ENCODE peak calls at places on chromosomes 13 and 19, in four cellular contexts. V, F, P and M are unnamed samples.
A peak's percentile ranks its signal among the peaks of the same experiment; 100 is the strongest.

GRCh38 chr13:35475960-35476943 is at the start of gene MAB21L1:
- DNase-seq in V (peak; percentile 21), F (peak; percentile 6), P (peak; percentile 50), M (no peak)

GRCh38 chr13:65868106-65868505 is 1362.0 kb downstream of the PCDH9 start:
- DNase-seq in V (no peak), F (no peak), P (no peak), M (no peak)

GRCh38 chr13:31209172-31209818 is 9.5 kb downstream of the B3GLCT start:
- DNase-seq in V (peak; percentile 67), F (no peak), P (peak; percentile 55), M (peak; percentile 50)

GRCh38 chr19:41808663-41809566 is 12.5 kb downstream of the CEACAM3 start:
- DNase-seq in V (no peak), F (no peak), P (no peak), M (no peak)

GRCh38 chr19:11821474-11821873 is 7.4 kb downstream of the ZNF440 start:
- DNase-seq in V (peak; percentile 50), F (no peak), P (no peak), M (no peak)

GRCh38 chr19:47107201-47107952 is 6.2 kb downstream of the ZC3H4 start:
- DNase-seq in V (no peak), F (peak; percentile 58), P (no peak), M (no peak)

GRCh38 chr13:23288564-23288963 is 107.8 kb downstream of the SGCG start:
- DNase-seq in V (peak; percentile 16), F (no peak), P (no peak), M (no peak)

GRCh38 chr19:15260939-15261338 is 28.7 kb upstream of the EPHX3 start:
- DNase-seq in V (peak; percentile 33), F (no peak), P (no peak), M (no peak)

GRCh38 chr19:33879818-33880575 is 83.3 kb downstream of the KCTD15 start:
- DNase-seq in V (no peak), F (no peak), P (no peak), M (no peak)

GRCh38 chr13:64052526-64052925 is 2636.9 kb upstream of the PCDH20 start:
- DNase-seq in V (no peak), F (no peak), P (no peak), M (no peak)

GRCh38 chr13:46267166-46267565 is 55.4 kb downstream of the LRRC63 start:
- DNase-seq in V (no peak), F (no peak), P (no peak), M (no peak)

GRCh38 chr13:110661256-110661655 is 44.7 kb downstream of the CARS2 start:
- DNase-seq in V (no peak), F (no peak), P (no peak), M (no peak)

GRCh38 chr13:50124536-50125305 is 109.5 kb downstream of the KCNRG start:
- DNase-seq in V (peak; percentile 57), F (peak; percentile 95), P (peak; percentile 41), M (no peak)

GRCh38 chr19:4083677-4084546 is 17.2 kb upstream of the ZBTB7A start:
- DNase-seq in V (no peak), F (peak; percentile 74), P (no peak), M (no peak)

GRCh38 chr19:37329686-37330085 is 41.2 kb upstream of the ZNF527 start:
- DNase-seq in V (peak; percentile 14), F (no peak), P (no peak), M (no peak)

GRCh38 chr13:113183450-113184129 is 24.9 kb downstream of the PCID2 start:
- DNase-seq in V (no peak), F (no peak), P (no peak), M (no peak)

GRCh38 chr19:7074705-7075282 is 5.3 kb downstream of the ZNF557 start:
- DNase-seq in V (no peak), F (no peak), P (no peak), M (no peak)
- H3K4me3 ChIP-seq in V (no peak overlapping the region), F (no peak overlapping the region), P (no peak overlapping the region), M (no peak overlapping the region)

DNA sequence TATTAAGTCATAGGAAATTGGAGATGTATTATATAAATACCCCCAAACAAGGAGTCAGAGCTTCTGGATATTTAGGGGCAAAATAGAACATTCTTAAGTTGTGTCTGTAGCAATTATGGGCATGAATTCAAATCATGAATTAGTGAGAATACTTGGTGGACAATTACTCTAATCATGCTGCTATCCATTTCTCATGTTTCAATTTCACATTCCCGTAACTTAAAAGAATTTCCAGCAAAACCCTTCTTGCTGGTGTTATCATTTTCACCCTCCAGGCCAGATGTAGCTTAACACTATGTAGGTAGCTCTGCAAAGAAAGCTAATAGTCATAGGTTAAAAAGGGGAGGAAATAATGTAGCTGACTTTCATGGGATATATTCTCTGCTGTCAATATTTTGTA is 136.1 kb downstream of the PCDH9 start:
- DNase-seq in V (no peak), F (no peak), P (no peak), M (no peak)
- H3K4me3 ChIP-seq in V (no peak overlapping the region), F (no peak overlapping the region), P (no peak overlapping the region), M (no peak overlapping the region)

GRCh38 chr13:44591316-44591715 is 15.2 kb upstream of the TSC22D1 start:
- DNase-seq in V (no peak), F (peak; percentile 28), P (no peak), M (no peak)
- H3K4me3 ChIP-seq in V (no peak overlapping the region), F (no peak overlapping the region), P (no peak overlapping the region), M (no peak overlapping the region)

DNA sequence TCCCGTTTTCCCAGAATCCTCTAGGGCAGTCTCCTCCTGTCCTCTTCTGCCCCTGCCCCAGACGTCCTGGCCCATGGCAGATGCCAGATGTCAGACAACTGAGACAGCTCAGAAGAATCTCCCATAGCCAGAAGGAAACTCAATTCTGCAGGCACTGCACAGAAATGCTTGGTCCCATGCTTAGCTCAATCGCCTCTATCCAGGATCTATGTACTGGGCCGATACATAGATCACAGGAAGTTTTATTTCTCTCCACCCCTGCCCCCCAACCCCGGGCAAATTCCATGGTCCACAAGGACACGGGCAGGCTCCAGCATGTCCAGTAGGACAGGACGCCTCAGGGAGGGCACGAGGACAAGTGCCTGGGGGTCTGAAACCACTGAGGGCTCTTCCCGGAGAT is 4.8 kb downstream of the MBD3 start:
- DNase-seq in V (no peak), F (no peak), P (no peak), M (no peak)
- H3K4me3 ChIP-seq in V (no peak overlapping the region), F (no peak overlapping the region), P (no peak overlapping the region), M (no peak overlapping the region)